ENCODE peak calls at places on chromosomes 7 and 10, in seven cellular contexts. One of them, this sample, is unnamed.

GRCh38 chr10:86165666-86166065 is 200.9 kb downstream of the GRID1 start:
- DNase-seq in ELR: no peak
- DNase-seq in right lobe of liver: no peak
- DNase-seq in amniotic stem cell: no peak
- DNase-seq in NCI-H1092 treated with DMSO at 0.1 percent for 48 hours: no peak
- DNase-seq in retinal pigment epithelial cell: no peak
- DNase-seq in activated CD4-positive, alpha-beta T cell treated with anti-CD3 and anti-CD28 coated beads, Interleukin-2, amount 50 U/mL, for 1 hour: no peak
- DNase-seq in this sample: no peak

GRCh38 chr10:119535310-119535709 is 7.2 kb downstream of the RGS10 start:
- DNase-seq in ELR: no peak
- DNase-seq in activated CD4-positive, alpha-beta T cell treated with anti-CD3 and anti-CD28 coated beads, Interleukin-2, amount 50 U/mL, for 1 hour: no peak
- DNase-seq in NCI-H1092 treated with DMSO at 0.1 percent for 48 hours: no peak
- DNase-seq in amniotic stem cell: no peak
- DNase-seq in retinal pigment epithelial cell: no peak
- DNase-seq in right lobe of liver: no peak
- DNase-seq in this sample: no peak

GRCh38 chr10:28730031-28730778 is 52.9 kb downstream of the BAMBI start:
- DNase-seq in NCI-H1092 treated with DMSO at 0.1 percent for 48 hours: no peak
- DNase-seq in activated CD4-positive, alpha-beta T cell treated with anti-CD3 and anti-CD28 coated beads, Interleukin-2, amount 50 U/mL, for 1 hour: no peak
- DNase-seq in retinal pigment epithelial cell: peak
- DNase-seq in ELR: no peak
- DNase-seq in amniotic stem cell: peak
- DNase-seq in right lobe of liver: no peak
- DNase-seq in this sample: peak

GRCh38 chr7:116290740-116291139 is 80.4 kb downstream of the TES start:
- DNase-seq in amniotic stem cell: no peak
- DNase-seq in right lobe of liver: no peak
- DNase-seq in NCI-H1092 treated with DMSO at 0.1 percent for 48 hours: no peak
- DNase-seq in retinal pigment epithelial cell: no peak
- DNase-seq in activated CD4-positive, alpha-beta T cell treated with anti-CD3 and anti-CD28 coated beads, Interleukin-2, amount 50 U/mL, for 1 hour: no peak
- DNase-seq in ELR: no peak
- DNase-seq in this sample: no peak

GRCh38 chr10:97018251-97019212 is 167.2 kb downstream of the SLIT1 start:
- DNase-seq in activated CD4-positive, alpha-beta T cell treated with anti-CD3 and anti-CD28 coated beads, Interleukin-2, amount 50 U/mL, for 1 hour: no peak
- DNase-seq in amniotic stem cell: no peak
- DNase-seq in NCI-H1092 treated with DMSO at 0.1 percent for 48 hours: no peak
- DNase-seq in ELR: no peak
- DNase-seq in right lobe of liver: no peak
- DNase-seq in retinal pigment epithelial cell: no peak
- DNase-seq in this sample: no peak

GRCh38 chr10:76026931-76027330 is 595.5 kb downstream of the LRMDA start:
- DNase-seq in amniotic stem cell: no peak
- DNase-seq in ELR: no peak
- DNase-seq in right lobe of liver: no peak
- DNase-seq in activated CD4-positive, alpha-beta T cell treated with anti-CD3 and anti-CD28 coated beads, Interleukin-2, amount 50 U/mL, for 1 hour: no peak
- DNase-seq in retinal pigment epithelial cell: no peak
- DNase-seq in NCI-H1092 treated with DMSO at 0.1 percent for 48 hours: no peak
- DNase-seq in this sample: no peak

GRCh38 chr7:18700147-18700546 is 204.6 kb downstream of the HDAC9 start:
- DNase-seq in right lobe of liver: no peak
- DNase-seq in activated CD4-positive, alpha-beta T cell treated with anti-CD3 and anti-CD28 coated beads, Interleukin-2, amount 50 U/mL, for 1 hour: no peak
- DNase-seq in amniotic stem cell: no peak
- DNase-seq in NCI-H1092 treated with DMSO at 0.1 percent for 48 hours: no peak
- DNase-seq in ELR: peak
- DNase-seq in retinal pigment epithelial cell: no peak
- DNase-seq in this sample: no peak

GRCh38 chr10:133275683-133276092 is 980 bp downstream of the ADAM8 start:
- DNase-seq in activated CD4-positive, alpha-beta T cell treated with anti-CD3 and anti-CD28 coated beads, Interleukin-2, amount 50 U/mL, for 1 hour: peak
- DNase-seq in NCI-H1092 treated with DMSO at 0.1 percent for 48 hours: no peak
- DNase-seq in ELR: peak
- DNase-seq in retinal pigment epithelial cell: no peak
- DNase-seq in amniotic stem cell: no peak
- DNase-seq in right lobe of liver: no peak
- DNase-seq in this sample: no peak

GRCh38 chr10:131219584-131219886 is 92.0 kb downstream of the TCERG1L start:
- DNase-seq in amniotic stem cell: no peak
- DNase-seq in NCI-H1092 treated with DMSO at 0.1 percent for 48 hours: no peak
- DNase-seq in retinal pigment epithelial cell: no peak
- DNase-seq in ELR: no peak
- DNase-seq in right lobe of liver: no peak
- DNase-seq in activated CD4-positive, alpha-beta T cell treated with anti-CD3 and anti-CD28 coated beads, Interleukin-2, amount 50 U/mL, for 1 hour: no peak
- DNase-seq in this sample: no peak

GRCh38 chr7:29173458-29173857 is 21.1 kb upstream of the CHN2 start:
- DNase-seq in retinal pigment epithelial cell: no peak
- DNase-seq in right lobe of liver: no peak
- DNase-seq in NCI-H1092 treated with DMSO at 0.1 percent for 48 hours: no peak
- DNase-seq in activated CD4-positive, alpha-beta T cell treated with anti-CD3 and anti-CD28 coated beads, Interleukin-2, amount 50 U/mL, for 1 hour: no peak
- DNase-seq in amniotic stem cell: no peak
- DNase-seq in ELR: no peak
- DNase-seq in this sample: no peak

GRCh38 chr10:34637419-34637911 is 177.6 kb downstream of the PARD3 start:
- DNase-seq in NCI-H1092 treated with DMSO at 0.1 percent for 48 hours: peak
- DNase-seq in ELR: peak
- DNase-seq in activated CD4-positive, alpha-beta T cell treated with anti-CD3 and anti-CD28 coated beads, Interleukin-2, amount 50 U/mL, for 1 hour: peak
- DNase-seq in amniotic stem cell: no peak
- DNase-seq in retinal pigment epithelial cell: no peak
- DNase-seq in right lobe of liver: peak
- DNase-seq in this sample: no peak

GRCh38 chr10:112208292-112208691 is 24.7 kb upstream of the GPAM start:
- DNase-seq in ELR: no peak
- DNase-seq in activated CD4-positive, alpha-beta T cell treated with anti-CD3 and anti-CD28 coated beads, Interleukin-2, amount 50 U/mL, for 1 hour: no peak
- DNase-seq in retinal pigment epithelial cell: no peak
- DNase-seq in NCI-H1092 treated with DMSO at 0.1 percent for 48 hours: no peak
- DNase-seq in right lobe of liver: no peak
- DNase-seq in amniotic stem cell: no peak
- DNase-seq in this sample: no peak

GRCh38 chr10:132193907-132194552 is 7.3 kb downstream of the DPYSL4 start:
- DNase-seq in right lobe of liver: no peak
- DNase-seq in retinal pigment epithelial cell: no peak
- DNase-seq in activated CD4-positive, alpha-beta T cell treated with anti-CD3 and anti-CD28 coated beads, Interleukin-2, amount 50 U/mL, for 1 hour: peak
- DNase-seq in amniotic stem cell: no peak
- DNase-seq in ELR: peak
- DNase-seq in NCI-H1092 treated with DMSO at 0.1 percent for 48 hours: no peak
- DNase-seq in this sample: peak

GRCh38 chr7:90917536-90917935 is 321.4 kb downstream of the CDK14 start:
- DNase-seq in amniotic stem cell: no peak
- DNase-seq in right lobe of liver: no peak
- DNase-seq in activated CD4-positive, alpha-beta T cell treated with anti-CD3 and anti-CD28 coated beads, Interleukin-2, amount 50 U/mL, for 1 hour: no peak
- DNase-seq in NCI-H1092 treated with DMSO at 0.1 percent for 48 hours: no peak
- DNase-seq in ELR: no peak
- DNase-seq in retinal pigment epithelial cell: no peak
- DNase-seq in this sample: no peak

This sample was measured in amniotic epithelial cell.